ENCODE peak calls at places on chromosomes 1 and 21, in seven cellular contexts. One of them, this sample, is unnamed. For H3K27me3, the result is how much of the 10 kb centered on the place peaks cover.

GRCh38 chr1:63848764-63849548 is 75.1 kb downstream of the ROR1 start:
- DNase-seq in ascending aorta: no peak
- DNase-seq in cardiac muscle cell: no peak
- DNase-seq in aorta: no peak
- DNase-seq in WERI-Rb-1: no peak
- DNase-seq in heart left ventricle: no peak
- DNase-seq in PC-9: no peak
- DNase-seq in this sample: no peak

GRCh38 chr21:44925027-44925755 is 4.5 kb upstream of the ITGB2 start:
- DNase-seq in ascending aorta: no peak
- DNase-seq in cardiac muscle cell: peak
- DNase-seq in aorta: no peak
- DNase-seq in WERI-Rb-1: no peak
- DNase-seq in heart left ventricle: no peak
- DNase-seq in PC-9: no peak
- DNase-seq in this sample: no peak

GRCh38 chr1:66553846-66554245 is 19.9 kb downstream of the SGIP1 start:
- DNase-seq in ascending aorta: no peak
- DNase-seq in cardiac muscle cell: no peak
- DNase-seq in aorta: no peak
- DNase-seq in WERI-Rb-1: no peak
- DNase-seq in heart left ventricle: no peak
- DNase-seq in PC-9: no peak
- DNase-seq in this sample: no peak

GRCh38 chr21:42735944-42736343 is 82.5 kb downstream of the PDE9A start:
- DNase-seq in ascending aorta: no peak
- DNase-seq in cardiac muscle cell: no peak
- DNase-seq in aorta: no peak
- DNase-seq in WERI-Rb-1: no peak
- DNase-seq in heart left ventricle: no peak
- DNase-seq in PC-9: no peak
- DNase-seq in this sample: no peak

GRCh38 chr21:41169701-41170100 is 1.7 kb downstream of the BACE2 start:
- DNase-seq in ascending aorta: no peak
- DNase-seq in cardiac muscle cell: peak
- DNase-seq in aorta: no peak
- DNase-seq in WERI-Rb-1: no peak
- DNase-seq in heart left ventricle: no peak
- DNase-seq in PC-9: no peak
- DNase-seq in this sample: no peak

GRCh38 chr1:72178266-72178665 is 104.1 kb downstream of the NEGR1 start:
- DNase-seq in ascending aorta: no peak
- DNase-seq in cardiac muscle cell: no peak
- DNase-seq in aorta: no peak
- DNase-seq in WERI-Rb-1: no peak
- DNase-seq in heart left ventricle: no peak
- DNase-seq in PC-9: no peak
- DNase-seq in this sample: no peak

GRCh38 chr1:27403065-27403726 is 10.8 kb downstream of the GPR3 start:
- DNase-seq in ascending aorta: peak
- DNase-seq in cardiac muscle cell: peak
- DNase-seq in aorta: peak
- DNase-seq in WERI-Rb-1: no peak
- DNase-seq in heart left ventricle: peak
- DNase-seq in PC-9: no peak
- DNase-seq in this sample: peak

GRCh38 chr1:91940496-91940895 is 8.7 kb upstream of the BRDT start:
- DNase-seq in ascending aorta: no peak
- DNase-seq in cardiac muscle cell: no peak
- DNase-seq in aorta: no peak
- DNase-seq in WERI-Rb-1: no peak
- DNase-seq in heart left ventricle: no peak
- DNase-seq in PC-9: no peak
- DNase-seq in this sample: peak

GRCh38 chr1:169234780-169235179 is 128.3 kb downstream of the ATP1B1 start:
- DNase-seq in ascending aorta: no peak
- DNase-seq in cardiac muscle cell: no peak
- DNase-seq in aorta: no peak
- DNase-seq in WERI-Rb-1: no peak
- DNase-seq in heart left ventricle: no peak
- DNase-seq in PC-9: no peak
- DNase-seq in this sample: no peak

GRCh38 chr21:36841866-36842265 is 124.6 kb downstream of the HLCS start:
- DNase-seq in ascending aorta: no peak
- DNase-seq in cardiac muscle cell: no peak
- DNase-seq in aorta: no peak
- DNase-seq in WERI-Rb-1: no peak
- DNase-seq in heart left ventricle: no peak
- DNase-seq in PC-9: no peak
- DNase-seq in this sample: no peak

GRCh38 chr1:12433323-12434053 is 184.5 kb downstream of the DHRS3 start:
- DNase-seq in ascending aorta: no peak
- DNase-seq in cardiac muscle cell: peak
- DNase-seq in aorta: peak
- DNase-seq in WERI-Rb-1: no peak
- DNase-seq in heart left ventricle: peak
- DNase-seq in PC-9: no peak
- DNase-seq in this sample: peak

GRCh38 chr1:7334475-7335035 is 436.5 kb upstream of the VAMP3 start:
- DNase-seq in ascending aorta: no peak
- DNase-seq in cardiac muscle cell: peak
- DNase-seq in aorta: no peak
- DNase-seq in WERI-Rb-1: no peak
- DNase-seq in heart left ventricle: no peak
- DNase-seq in PC-9: no peak
- DNase-seq in this sample: no peak

GRCh38 chr1:235296729-235297128 is 31.2 kb downstream of the ARID4B start:
- DNase-seq in ascending aorta: no peak
- DNase-seq in cardiac muscle cell: no peak
- DNase-seq in aorta: no peak
- DNase-seq in WERI-Rb-1: no peak
- DNase-seq in heart left ventricle: no peak
- DNase-seq in PC-9: no peak
- DNase-seq in this sample: no peak

GRCh38 chr1:234163267-234163919 is 209.9 kb upstream of the COA6 start:
- DNase-seq in ascending aorta: no peak
- DNase-seq in cardiac muscle cell: no peak
- DNase-seq in aorta: no peak
- DNase-seq in WERI-Rb-1: no peak
- DNase-seq in heart left ventricle: no peak
- DNase-seq in PC-9: no peak
- DNase-seq in this sample: no peak

GRCh38 chr1:12616709-12617373 is 1.2 kb downstream of the DHRS3 start:
- DNase-seq in ascending aorta: no peak
- DNase-seq in cardiac muscle cell: no peak
- DNase-seq in aorta: peak
- DNase-seq in WERI-Rb-1: no peak
- DNase-seq in heart left ventricle: no peak
- DNase-seq in PC-9: no peak
- DNase-seq in this sample: peak

GRCh38 chr1:5992814-5993552 is 758 bp upstream of the NPHP4 start:
- DNase-seq in ascending aorta: no peak
- DNase-seq in cardiac muscle cell: no peak
- DNase-seq in aorta: peak
- DNase-seq in WERI-Rb-1: peak
- DNase-seq in heart left ventricle: no peak
- DNase-seq in PC-9: no peak
- DNase-seq in this sample: peak

GRCh38 chr1:119912963-119913362 is 16.6 kb upstream of the ADAM30 start:
- DNase-seq in ascending aorta: no peak
- DNase-seq in cardiac muscle cell: no peak
- DNase-seq in aorta: no peak
- DNase-seq in WERI-Rb-1: no peak
- DNase-seq in heart left ventricle: no peak
- DNase-seq in PC-9: no peak
- DNase-seq in this sample: no peak

DNA sequence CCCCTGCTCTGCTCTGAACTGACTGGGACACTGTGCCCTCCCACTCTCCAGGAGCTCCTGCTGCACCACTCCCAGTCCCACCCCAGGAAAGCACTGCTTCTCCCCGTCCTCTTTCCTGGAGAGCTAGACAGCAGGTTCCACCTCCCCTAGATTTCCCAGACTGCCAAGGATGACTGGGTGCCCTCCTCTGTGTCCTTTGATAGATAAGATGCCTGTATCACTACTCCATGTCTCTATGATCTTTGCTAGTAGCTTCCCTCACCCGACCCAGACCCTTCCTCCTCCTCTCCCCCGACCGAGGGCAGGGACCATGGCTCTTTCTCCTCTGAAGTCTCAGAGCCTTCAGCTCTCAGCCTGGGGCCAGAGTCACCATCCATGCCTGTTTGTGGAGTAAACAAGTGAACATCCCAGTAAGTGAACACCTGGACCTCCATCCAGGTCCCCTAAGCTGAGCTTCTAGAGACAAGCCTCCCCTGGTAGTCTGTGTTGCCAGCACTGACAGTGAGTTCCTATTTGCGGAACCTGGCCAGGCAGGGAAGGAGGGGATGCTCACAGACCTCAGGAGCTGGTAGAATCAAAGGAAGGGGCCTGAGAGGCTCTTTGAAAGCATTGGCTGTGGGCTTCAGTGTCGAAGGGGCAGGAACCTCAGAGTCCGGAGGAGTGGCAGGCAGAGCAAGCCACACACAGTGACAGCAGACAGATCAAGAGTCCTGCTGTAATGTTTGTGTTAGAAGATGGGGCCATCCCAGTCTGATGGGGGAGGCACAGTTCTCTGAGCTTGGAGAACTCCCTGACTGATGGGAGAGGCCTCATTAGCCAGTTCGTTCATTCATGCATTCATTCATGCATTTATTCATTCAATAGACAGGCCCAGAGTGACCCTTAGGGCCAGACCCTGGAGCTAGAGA is 104.1 kb downstream of the PAX7 start:
- DNase-seq in ascending aorta: no peak
- DNase-seq in cardiac muscle cell: no peak
- DNase-seq in aorta: peak
- DNase-seq in WERI-Rb-1: no peak
- DNase-seq in heart left ventricle: no peak
- DNase-seq in PC-9: no peak
- DNase-seq in this sample: peak
- H3K27me3 ChIP-seq in ascending aorta: under half
- H3K27me3 ChIP-seq in cardiac muscle cell: under half
- H3K27me3 ChIP-seq in aorta: under half
- H3K27me3 ChIP-seq in WERI-Rb-1: under half
- H3K27me3 ChIP-seq in heart left ventricle: half or more
- H3K27me3 ChIP-seq in PC-9: under half
- H3K27me3 ChIP-seq in this sample: under half

GRCh38 chr1:205329719-205330118 is 8.2 kb upstream of the NUAK2 start:
- DNase-seq in ascending aorta: no peak
- DNase-seq in cardiac muscle cell: no peak
- DNase-seq in aorta: no peak
- DNase-seq in WERI-Rb-1: peak
- DNase-seq in heart left ventricle: no peak
- DNase-seq in PC-9: peak
- DNase-seq in this sample: no peak

GRCh38 chr1:205332015-205332791 is 10.7 kb upstream of the NUAK2 start:
- DNase-seq in ascending aorta: no peak
- DNase-seq in cardiac muscle cell: no peak
- DNase-seq in aorta: no peak
- DNase-seq in WERI-Rb-1: peak
- DNase-seq in heart left ventricle: no peak
- DNase-seq in PC-9: no peak
- DNase-seq in this sample: no peak

GRCh38 chr1:205328476-205328875 is 6.9 kb upstream of the NUAK2 start:
- DNase-seq in ascending aorta: no peak
- DNase-seq in cardiac muscle cell: no peak
- DNase-seq in aorta: no peak
- DNase-seq in WERI-Rb-1: no peak
- DNase-seq in heart left ventricle: no peak
- DNase-seq in PC-9: peak
- DNase-seq in this sample: no peak

GRCh38 chr1:205326812-205327466 is 5.4 kb upstream of the NUAK2 start:
- DNase-seq in ascending aorta: no peak
- DNase-seq in cardiac muscle cell: no peak
- DNase-seq in aorta: no peak
- DNase-seq in WERI-Rb-1: peak
- DNase-seq in heart left ventricle: no peak
- DNase-seq in PC-9: peak
- DNase-seq in this sample: no peak

DNA sequence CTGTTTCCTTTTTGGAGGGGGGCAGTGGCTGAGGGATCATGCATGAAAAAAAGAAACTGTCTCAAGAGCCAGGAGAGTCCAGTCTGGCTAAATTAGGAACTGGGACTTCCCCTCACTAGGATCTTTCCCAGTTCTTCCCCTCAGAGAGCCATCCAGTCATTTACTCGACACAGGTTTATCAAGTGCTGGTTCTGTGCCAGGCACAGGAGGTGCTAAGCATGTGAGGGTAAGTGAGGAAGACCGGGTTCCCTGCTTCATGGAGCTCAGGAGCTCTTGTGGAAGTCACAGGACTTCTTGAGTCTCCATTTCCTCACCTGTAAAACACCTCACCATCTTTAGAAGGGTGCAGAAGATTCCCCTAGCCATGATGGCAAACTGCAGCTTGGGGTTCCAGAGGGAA is 8.6 kb upstream of the NUAK2 start:
- DNase-seq in ascending aorta: no peak
- DNase-seq in cardiac muscle cell: no peak
- DNase-seq in aorta: no peak
- DNase-seq in WERI-Rb-1: no peak
- DNase-seq in heart left ventricle: no peak
- DNase-seq in PC-9: no peak
- DNase-seq in this sample: no peak
- H3K27me3 ChIP-seq in ascending aorta: under half
- H3K27me3 ChIP-seq in cardiac muscle cell: under half
- H3K27me3 ChIP-seq in aorta: under half
- H3K27me3 ChIP-seq in WERI-Rb-1: under half
- H3K27me3 ChIP-seq in heart left ventricle: under half
- H3K27me3 ChIP-seq in PC-9: under half
- H3K27me3 ChIP-seq in this sample: under half

GRCh38 chr1:1132928-1133750 is 17.2 kb upstream of the C1orf159 start:
- DNase-seq in ascending aorta: no peak
- DNase-seq in cardiac muscle cell: peak
- DNase-seq in aorta: no peak
- DNase-seq in WERI-Rb-1: no peak
- DNase-seq in heart left ventricle: peak
- DNase-seq in PC-9: no peak
- DNase-seq in this sample: no peak
- H3K27me3 ChIP-seq in ascending aorta: under half
- H3K27me3 ChIP-seq in cardiac muscle cell: under half
- H3K27me3 ChIP-seq in aorta: under half
- H3K27me3 ChIP-seq in WERI-Rb-1: under half
- H3K27me3 ChIP-seq in heart left ventricle: under half
- H3K27me3 ChIP-seq in PC-9: under half
- H3K27me3 ChIP-seq in this sample: under half

GRCh38 chr1:14739433-14739832 is 140.9 kb downstream of the KAZN start:
- DNase-seq in ascending aorta: no peak
- DNase-seq in cardiac muscle cell: no peak
- DNase-seq in aorta: no peak
- DNase-seq in WERI-Rb-1: no peak
- DNase-seq in heart left ventricle: no peak
- DNase-seq in PC-9: no peak
- DNase-seq in this sample: no peak
- H3K27me3 ChIP-seq in ascending aorta: under half
- H3K27me3 ChIP-seq in cardiac muscle cell: under half
- H3K27me3 ChIP-seq in aorta: under half
- H3K27me3 ChIP-seq in WERI-Rb-1: under half
- H3K27me3 ChIP-seq in heart left ventricle: half or more
- H3K27me3 ChIP-seq in PC-9: under half
- H3K27me3 ChIP-seq in this sample: under half